ENCODE peak calls at places on chromosomes 12 and 14, in six cellular contexts. One of them, this sample, is unnamed.

GRCh38 chr12:104643921-104644669 is 187.3 kb downstream of the CHST11 start:
- DNase-seq in A549: no peak
- DNase-seq in esophagus squamous epithelium: no peak
- DNase-seq in lung: no peak
- DNase-seq in CD4-positive, alpha-beta T cell: no peak
- DNase-seq in sigmoid colon: no peak
- DNase-seq in this sample: no peak

GRCh38 chr12:15717940-15718567 is 71.1 kb downstream of the EPS8 start:
- DNase-seq in A549: no peak
- DNase-seq in esophagus squamous epithelium: no peak
- DNase-seq in lung: no peak
- DNase-seq in CD4-positive, alpha-beta T cell: no peak
- DNase-seq in sigmoid colon: no peak
- DNase-seq in this sample: no peak

GRCh38 chr14:42000450-42000849 is 393.8 kb downstream of the LRFN5 start:
- DNase-seq in A549: peak
- DNase-seq in esophagus squamous epithelium: no peak
- DNase-seq in lung: no peak
- DNase-seq in CD4-positive, alpha-beta T cell: no peak
- DNase-seq in sigmoid colon: no peak
- DNase-seq in this sample: no peak

GRCh38 chr12:22477166-22477893 is 67.0 kb downstream of the C2CD5 start:
- DNase-seq in A549: no peak
- DNase-seq in esophagus squamous epithelium: no peak
- DNase-seq in lung: no peak
- DNase-seq in CD4-positive, alpha-beta T cell: no peak
- DNase-seq in sigmoid colon: no peak
- DNase-seq in this sample: no peak

GRCh38 chr12:32494676-32495075 is 95.3 kb downstream of the FGD4 start:
- DNase-seq in A549: no peak
- DNase-seq in esophagus squamous epithelium: no peak
- DNase-seq in lung: no peak
- DNase-seq in CD4-positive, alpha-beta T cell: no peak
- DNase-seq in sigmoid colon: no peak
- DNase-seq in this sample: no peak

GRCh38 chr14:49405291-49405690 is 180.9 kb downstream of the RPS29 start:
- DNase-seq in A549: no peak
- DNase-seq in esophagus squamous epithelium: no peak
- DNase-seq in lung: no peak
- DNase-seq in CD4-positive, alpha-beta T cell: no peak
- DNase-seq in sigmoid colon: no peak
- DNase-seq in this sample: no peak

GRCh38 chr12:124556067-124556466 is 11.3 kb downstream of the NCOR2 start:
- DNase-seq in A549: no peak
- DNase-seq in esophagus squamous epithelium: no peak
- DNase-seq in lung: no peak
- DNase-seq in CD4-positive, alpha-beta T cell: no peak
- DNase-seq in sigmoid colon: no peak
- DNase-seq in this sample: no peak

GRCh38 chr14:20419404-20419803 is 6.1 kb upstream of the TEP1 start:
- DNase-seq in A549: no peak
- DNase-seq in esophagus squamous epithelium: no peak
- DNase-seq in lung: no peak
- DNase-seq in CD4-positive, alpha-beta T cell: no peak
- DNase-seq in sigmoid colon: no peak
- DNase-seq in this sample: no peak

GRCh38 chr12:120495723-120496352 is at the start of gene DYNLL1:
- DNase-seq in A549: peak
- DNase-seq in esophagus squamous epithelium: peak
- DNase-seq in lung: peak
- DNase-seq in CD4-positive, alpha-beta T cell: peak
- DNase-seq in sigmoid colon: peak
- DNase-seq in this sample: peak

GRCh38 chr14:104395941-104396681 is 183.5 kb upstream of the C14orf180 start:
- DNase-seq in A549: no peak
- DNase-seq in esophagus squamous epithelium: no peak
- DNase-seq in lung: peak
- DNase-seq in CD4-positive, alpha-beta T cell: no peak
- DNase-seq in sigmoid colon: no peak
- DNase-seq in this sample: peak

GRCh38 chr14:68961781-68962584 is 17.1 kb downstream of the ACTN1 start:
- DNase-seq in A549: peak
- DNase-seq in esophagus squamous epithelium: no peak
- DNase-seq in lung: no peak
- DNase-seq in CD4-positive, alpha-beta T cell: no peak
- DNase-seq in sigmoid colon: no peak
- DNase-seq in this sample: peak

GRCh38 chr12:105235299-105235746 is 651 bp downstream of the APPL2 start:
- DNase-seq in A549: no peak
- DNase-seq in esophagus squamous epithelium: no peak
- DNase-seq in lung: no peak
- DNase-seq in CD4-positive, alpha-beta T cell: no peak
- DNase-seq in sigmoid colon: no peak
- DNase-seq in this sample: peak

GRCh38 chr14:90536092-90536491 is 139.3 kb downstream of the CALM1 start:
- DNase-seq in A549: no peak
- DNase-seq in esophagus squamous epithelium: no peak
- DNase-seq in lung: no peak
- DNase-seq in CD4-positive, alpha-beta T cell: no peak
- DNase-seq in sigmoid colon: no peak
- DNase-seq in this sample: no peak

GRCh38 chr12:118467576-118467975 is 91.2 kb downstream of the SUDS3 start:
- DNase-seq in A549: no peak
- DNase-seq in esophagus squamous epithelium: no peak
- DNase-seq in lung: no peak
- DNase-seq in CD4-positive, alpha-beta T cell: no peak
- DNase-seq in sigmoid colon: no peak
- DNase-seq in this sample: no peak

GRCh38 chr12:28905220-28905940 is 243.7 kb upstream of the FAR2 start:
- DNase-seq in A549: no peak
- DNase-seq in esophagus squamous epithelium: no peak
- DNase-seq in lung: no peak
- DNase-seq in CD4-positive, alpha-beta T cell: no peak
- DNase-seq in sigmoid colon: no peak
- DNase-seq in this sample: no peak

GRCh38 chr12:58988643-58989042 is 68.3 kb upstream of the LRIG3 start:
- DNase-seq in A549: no peak
- DNase-seq in esophagus squamous epithelium: no peak
- DNase-seq in lung: no peak
- DNase-seq in CD4-positive, alpha-beta T cell: no peak
- DNase-seq in sigmoid colon: no peak
- DNase-seq in this sample: no peak

GRCh38 chr12:14884458-14884878 is 1.2 kb downstream of the MGP start:
- DNase-seq in A549: no peak
- DNase-seq in esophagus squamous epithelium: peak
- DNase-seq in lung: peak
- DNase-seq in CD4-positive, alpha-beta T cell: peak
- DNase-seq in sigmoid colon: peak
- DNase-seq in this sample: peak

GRCh38 chr12:77163068-77163810 is 97.9 kb upstream of the E2F7 start:
- DNase-seq in A549: no peak
- DNase-seq in esophagus squamous epithelium: no peak
- DNase-seq in lung: no peak
- DNase-seq in CD4-positive, alpha-beta T cell: no peak
- DNase-seq in sigmoid colon: no peak
- DNase-seq in this sample: no peak

GRCh38 chr14:58792421-58792820 is 154.7 kb downstream of the DACT1 start:
- DNase-seq in A549: no peak
- DNase-seq in esophagus squamous epithelium: no peak
- DNase-seq in lung: no peak
- DNase-seq in CD4-positive, alpha-beta T cell: no peak
- DNase-seq in sigmoid colon: no peak
- DNase-seq in this sample: no peak

GRCh38 chr14:58793096-58793740 is 155.5 kb downstream of the DACT1 start:
- DNase-seq in A549: no peak
- DNase-seq in esophagus squamous epithelium: no peak
- DNase-seq in lung: no peak
- DNase-seq in CD4-positive, alpha-beta T cell: no peak
- DNase-seq in sigmoid colon: no peak
- DNase-seq in this sample: no peak

GRCh38 chr14:58796201-58796600 is 158.4 kb downstream of the DACT1 start:
- DNase-seq in A549: no peak
- DNase-seq in esophagus squamous epithelium: no peak
- DNase-seq in lung: no peak
- DNase-seq in CD4-positive, alpha-beta T cell: no peak
- DNase-seq in sigmoid colon: no peak
- DNase-seq in this sample: no peak

GRCh38 chr14:58794993-58795762 is 157.4 kb downstream of the DACT1 start:
- DNase-seq in A549: no peak
- DNase-seq in esophagus squamous epithelium: no peak
- DNase-seq in lung: no peak
- DNase-seq in CD4-positive, alpha-beta T cell: no peak
- DNase-seq in sigmoid colon: no peak
- DNase-seq in this sample: no peak

DNA sequence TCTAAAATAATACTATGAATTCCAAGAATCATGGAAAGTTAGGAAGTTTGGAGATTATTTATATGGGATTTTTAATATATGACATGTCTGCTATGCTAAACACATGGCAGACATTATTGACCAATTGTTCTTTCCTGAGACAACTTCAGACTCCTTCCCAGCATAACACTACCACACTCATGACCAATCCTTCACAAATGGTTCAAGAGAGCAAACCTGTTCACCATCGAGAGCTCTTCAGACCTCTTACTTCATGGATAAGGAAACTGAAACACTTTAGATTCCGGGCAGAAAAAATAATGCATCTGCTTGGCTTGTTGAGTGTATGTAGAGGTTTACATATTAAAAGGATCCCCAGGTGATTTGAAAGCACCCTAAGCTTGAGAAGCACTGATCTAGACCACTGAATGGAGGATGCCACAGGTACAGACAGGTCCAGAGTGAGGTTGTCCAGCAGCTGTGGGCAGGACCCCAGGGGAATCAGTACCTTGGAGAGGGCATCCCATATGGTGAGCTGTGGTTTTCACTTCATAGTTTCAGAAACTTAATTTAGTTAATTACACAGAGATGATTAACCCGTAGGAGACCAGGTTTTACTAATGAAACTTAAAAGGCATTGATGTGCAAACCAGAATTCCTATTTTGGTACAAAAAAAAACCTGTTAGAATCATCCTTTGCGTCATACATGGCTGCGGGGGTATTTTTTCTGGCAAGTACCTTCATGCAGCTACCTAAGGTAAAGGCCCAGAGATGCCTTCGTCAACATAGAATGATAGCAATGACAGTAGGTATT is 159.1 kb downstream of the DACT1 start:
- DNase-seq in A549: no peak
- DNase-seq in esophagus squamous epithelium: no peak
- DNase-seq in lung: peak
- DNase-seq in CD4-positive, alpha-beta T cell: no peak
- DNase-seq in sigmoid colon: no peak
- DNase-seq in this sample: peak
- H3K27ac ChIP-seq in A549: no peak
- H3K27ac ChIP-seq in esophagus squamous epithelium: no peak
- H3K27ac ChIP-seq in lung: no peak
- H3K27ac ChIP-seq in CD4-positive, alpha-beta T cell: no peak
- H3K27ac ChIP-seq in sigmoid colon: no peak
- H3K27ac ChIP-seq in this sample: no peak

DNA sequence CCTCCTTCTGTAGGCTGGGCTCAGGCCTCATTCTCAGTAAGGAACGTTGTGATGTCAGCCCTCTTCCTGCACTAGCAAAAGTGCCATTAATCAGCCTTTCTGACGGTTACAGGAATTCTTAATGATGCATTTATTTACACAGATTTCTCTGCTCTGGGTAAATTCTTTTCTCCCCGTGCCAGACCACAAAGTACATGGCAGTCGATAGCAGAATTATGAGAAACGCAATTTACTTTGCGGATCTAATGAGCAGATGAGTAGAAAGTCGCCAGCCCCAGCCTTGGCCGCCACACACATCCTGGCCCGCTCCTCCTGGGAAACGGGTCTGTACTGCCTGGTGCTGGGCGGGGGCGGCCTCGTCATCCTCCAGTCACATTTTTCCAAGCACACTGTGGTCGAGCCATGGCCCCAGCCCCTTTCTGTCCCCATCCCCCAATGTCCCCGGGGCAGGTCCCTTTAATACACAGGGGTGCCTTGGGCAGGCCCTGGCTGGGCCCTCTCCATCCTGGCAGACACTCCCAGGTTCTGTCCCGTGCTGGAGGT is 25.9 kb downstream of the NOC4L start:
- DNase-seq in A549: no peak
- DNase-seq in esophagus squamous epithelium: no peak
- DNase-seq in lung: no peak
- DNase-seq in CD4-positive, alpha-beta T cell: no peak
- DNase-seq in sigmoid colon: no peak
- DNase-seq in this sample: peak
- TF ChIP-seq CTCF in A549: no peak
- TF ChIP-seq CTCF in esophagus squamous epithelium: no peak
- TF ChIP-seq CTCF in lung: no peak
- TF ChIP-seq CTCF in CD4-positive, alpha-beta T cell: no peak
- TF ChIP-seq CTCF in sigmoid colon: no peak
- TF ChIP-seq CTCF in this sample: no peak

GRCh38 chr12:78398750-78399149 is 465.8 kb upstream of the SYT1 start:
- DNase-seq in A549: peak
- DNase-seq in esophagus squamous epithelium: no peak
- DNase-seq in lung: no peak
- DNase-seq in CD4-positive, alpha-beta T cell: no peak
- DNase-seq in sigmoid colon: no peak
- DNase-seq in this sample: no peak
- H3K27ac ChIP-seq in A549: no peak
- H3K27ac ChIP-seq in esophagus squamous epithelium: no peak
- H3K27ac ChIP-seq in lung: no peak
- H3K27ac ChIP-seq in CD4-positive, alpha-beta T cell: no peak
- H3K27ac ChIP-seq in sigmoid colon: no peak
- H3K27ac ChIP-seq in this sample: no peak

GRCh38 chr12:42458575-42458974 is 131.0 kb downstream of the PRICKLE1 start:
- DNase-seq in A549: no peak
- DNase-seq in esophagus squamous epithelium: no peak
- DNase-seq in lung: no peak
- DNase-seq in CD4-positive, alpha-beta T cell: no peak
- DNase-seq in sigmoid colon: no peak
- DNase-seq in this sample: no peak

GRCh38 chr12:42463671-42464070 is 125.9 kb downstream of the PRICKLE1 start:
- DNase-seq in A549: no peak
- DNase-seq in esophagus squamous epithelium: no peak
- DNase-seq in lung: no peak
- DNase-seq in CD4-positive, alpha-beta T cell: no peak
- DNase-seq in sigmoid colon: no peak
- DNase-seq in this sample: no peak

GRCh38 chr12:42462486-42462885 is 127.1 kb downstream of the PRICKLE1 start:
- DNase-seq in A549: no peak
- DNase-seq in esophagus squamous epithelium: no peak
- DNase-seq in lung: no peak
- DNase-seq in CD4-positive, alpha-beta T cell: no peak
- DNase-seq in sigmoid colon: no peak
- DNase-seq in this sample: no peak

DNA sequence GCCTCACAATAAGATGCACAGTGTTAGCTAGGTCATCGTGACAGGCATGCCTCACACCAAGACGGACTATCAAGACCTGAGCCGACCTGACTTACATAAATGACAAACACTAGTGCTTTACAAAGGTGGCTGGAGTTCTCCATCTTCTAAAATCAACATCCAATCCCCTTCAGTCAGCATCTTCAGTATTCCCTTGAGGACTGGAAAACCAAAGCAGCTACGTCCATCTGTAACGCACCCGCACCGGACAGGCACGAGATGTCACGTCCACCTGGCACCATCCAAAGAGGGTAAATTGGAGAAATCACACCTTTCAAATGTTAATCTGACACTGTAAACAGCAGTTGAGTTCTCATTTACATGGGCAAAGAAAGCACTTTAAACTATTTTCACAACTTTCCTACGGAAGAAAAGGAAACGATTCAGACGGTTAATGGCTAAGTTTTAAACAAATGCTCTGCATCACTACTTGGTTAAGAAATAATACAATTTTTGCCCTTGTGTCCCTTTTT is 130.2 kb downstream of the PRICKLE1 start:
- DNase-seq in A549: no peak
- DNase-seq in esophagus squamous epithelium: no peak
- DNase-seq in lung: no peak
- DNase-seq in CD4-positive, alpha-beta T cell: no peak
- DNase-seq in sigmoid colon: no peak
- DNase-seq in this sample: no peak
- TF ChIP-seq CTCF in A549: no peak
- TF ChIP-seq CTCF in esophagus squamous epithelium: no peak
- TF ChIP-seq CTCF in lung: no peak
- TF ChIP-seq CTCF in CD4-positive, alpha-beta T cell: no peak
- TF ChIP-seq CTCF in sigmoid colon: no peak
- TF ChIP-seq CTCF in this sample: no peak

This sample was measured in RWPE1.